ENCODE peak calls at places on chromosomes 4 and X, in five cellular contexts. Z, X, S, U and Y are unnamed samples.
A peak's percentile ranks its signal among the peaks of the same experiment; 100 is the strongest.

GRCh38 chr4:1021386-1022050 is 10.1 kb downstream of the FGFRL1 start:
- DNase-seq in U (no peak), S (no peak), X (no peak), Z (no peak), Y (no peak)

GRCh38 chr4:41541697-41542096 is 3.7 kb downstream of the LIMCH1 start:
- DNase-seq in X (no peak), Z (peak; percentile 56), S (peak; percentile 31), U (no peak), Y (no peak)

GRCh38 chr4:184805462-184806245 is 20.1 kb downstream of the ACSL1 start:
- DNase-seq in X (no peak), U (peak; percentile 83), Z (no peak), S (no peak), Y (no peak)

GRCh38 chr4:133802741-133803140 is 398.8 kb downstream of the PABPC4L start:
- DNase-seq in Z (no peak), U (no peak), X (no peak), S (no peak), Y (no peak)

GRCh38 chrX:41589634-41590270 is 99.0 kb upstream of the GPR34 start:
- DNase-seq in S (no peak), Z (no peak), U (no peak), X (no peak), Y (no peak)

GRCh38 chr4:37798616-37799015 is 27.9 kb upstream of the PGM2 start:
- DNase-seq in S (no peak), Z (no peak), U (no peak), X (no peak), Y (no peak)

GRCh38 chr4:7158991-7159390 is 33.3 kb upstream of the SORCS2 start:
- DNase-seq in S (no peak), U (no peak), Z (no peak), X (no peak), Y (no peak)

GRCh38 chr4:15575951-15576350 is 79.2 kb downstream of the FBXL5 start:
- DNase-seq in S (no peak), Z (no peak), U (no peak), X (no peak), Y (no peak)

GRCh38 chrX:20664774-20665173 is 398.1 kb upstream of the RPS6KA3 start:
- DNase-seq in U (no peak), X (no peak), Z (no peak), S (no peak), Y (no peak)

GRCh38 chr4:89324671-89325070 is 17.1 kb upstream of the GPRIN3 start:
- DNase-seq in X (no peak), S (no peak), Z (no peak), U (no peak), Y (no peak)

GRCh38 chr4:23279377-23279988 is 586.7 kb downstream of the GBA3 start:
- DNase-seq in U (no peak), X (no peak), Z (no peak), S (no peak), Y (no peak)

GRCh38 chrX:119374736-119375135 is 24.4 kb upstream of the SLC25A43 start:
- DNase-seq in S (no peak), Z (no peak), X (no peak), U (no peak), Y (no peak)
- H3K27ac ChIP-seq in S (no peak overlapping the region), Z (no peak overlapping the region), X (no peak overlapping the region), U (no peak overlapping the region), Y (no peak overlapping the region)

GRCh38 chrX:154016366-154017076 is 3.2 kb downstream of the IRAK1 start:
- DNase-seq in X (no peak), U (no peak), Z (no peak), S (no peak), Y (no peak)
- H3K4me3 ChIP-seq in X (no peak overlapping the region), U (no peak overlapping the region), Z (no peak overlapping the region), S (no peak overlapping the region), Y (no peak overlapping the region)

GRCh38 chr4:168265327-168265726 is 53.2 kb downstream of the DDX60 start:
- DNase-seq in S (no peak), Z (no peak), X (no peak), U (no peak), Y (no peak)

GRCh38 chr4:168259096-168259495 is 59.5 kb downstream of the DDX60 start:
- DNase-seq in X (no peak), U (no peak), Z (no peak), S (no peak), Y (no peak)

GRCh38 chr4:168269879-168270278 is 48.7 kb downstream of the DDX60 start:
- DNase-seq in U (no peak), Z (no peak), S (no peak), X (no peak), Y (no peak)

GRCh38 chr4:168263039-168263438 is 55.5 kb downstream of the DDX60 start:
- DNase-seq in U (no peak), X (no peak), S (no peak), Z (no peak), Y (no peak)

GRCh38 chr4:168264903-168265302 is 53.6 kb downstream of the DDX60 start:
- DNase-seq in S (no peak), Z (no peak), X (no peak), U (no peak), Y (no peak)
- H3K27me3 ChIP-seq in S (no peaks in the 10 kb centered on the region), Z (no peaks in the 10 kb centered on the region), X (no peaks in the 10 kb centered on the region), U (no peaks in the 10 kb centered on the region), Y (no peaks in the 10 kb centered on the region)

GRCh38 chr4:2583092-2583491 is 46.6 kb downstream of the FAM193A start:
- DNase-seq in X (no peak), U (no peak), S (no peak), Z (no peak), Y (no peak)
- H3K27ac ChIP-seq in X (no peak overlapping the region), U (peak overlapping the region; percentile 1), S (no peak overlapping the region), Z (no peak overlapping the region), Y (no peak overlapping the region)

GRCh38 chr4:72567821-72568620 is 1.0 kb downstream of the ADAMTS3 start:
- DNase-seq in X (no peak), S (peak; percentile 38), Z (peak; percentile 64), U (peak; percentile 81), Y (no peak)
- H3K4me3 ChIP-seq in X (no peak overlapping the region), S (peak overlapping the region; percentile 39), Z (peak overlapping the region; percentile 63), U (peak overlapping the region; percentile 27), Y (peak overlapping the region; percentile 28)

GRCh38 chr4:76698141-76698540 is 199.8 kb downstream of the SOWAHB start:
- DNase-seq in Z (no peak), S (no peak), X (no peak), U (no peak), Y (no peak)
- H3K27me3 ChIP-seq in Z (no peaks in the 10 kb centered on the region), S (no peaks in the 10 kb centered on the region), X (no peaks in the 10 kb centered on the region), U (no peaks in the 10 kb centered on the region), Y (no peaks in the 10 kb centered on the region)

GRCh38 chr4:143354990-143355389 is 18.3 kb downstream of the GAB1 start:
- DNase-seq in S (no peak), X (no peak), Z (no peak), U (no peak), Y (no peak)
- H3K27ac ChIP-seq in S (peak overlapping the region; percentile 36), X (no peak overlapping the region), Z (peak overlapping the region; percentile 70), U (peak overlapping the region; percentile 47), Y (no peak overlapping the region)

GRCh38 chr4:152106113-152106763 is 345.4 kb upstream of the GATB start:
- DNase-seq in X (peak; percentile 83), U (peak; percentile 66), S (peak; percentile 80), Z (peak; percentile 84), Y (no peak)
- H3K4me3 ChIP-seq in X (peak overlapping the region; percentile 14), U (no peak overlapping the region), S (no peak overlapping the region), Z (no peak overlapping the region), Y (no peak overlapping the region)

GRCh38 chrX:130330706-130331105 is 9.0 kb upstream of the SLC25A14 start:
- DNase-seq in Z (no peak), X (peak; percentile 64), U (peak; percentile 35), S (no peak), Y (peak; percentile 20)
- H3K27me3 ChIP-seq in Z (peaks cover 2% of the 10 kb centered on the region), X (no peaks in the 10 kb centered on the region), U (no peaks in the 10 kb centered on the region), S (no peaks in the 10 kb centered on the region), Y (no peaks in the 10 kb centered on the region)